ENCODE peak calls at places on chromosomes 5 and 9, in ten cellular contexts. F is T-helper 2 cell treated with Interferon-gamma antibody and Interleukin-4, amounts not matched to agents 5 μg/mL and 100 μg/mL, for 36 hours; M is uterus; G is breast epithelium; B is naive thymus-derived CD8-positive, alpha-beta T cell; X is A673; P is NCI-H1105; J is ELR; Z is GM10248; S is esophagus squamous epithelium. E is an unnamed sample.

GRCh38 chr5:80703291-80703690 is 48.5 kb upstream of the DHFR start:
- DNase-seq in F (no peak), M (no peak), G (no peak), B (no peak), X (no peak), P (no peak), J (no peak), Z (no peak), S (no peak), E (no peak)

GRCh38 chr9:137430723-137431415 is 7.7 kb downstream of the NOXA1 start:
- DNase-seq in F (no peak), M (no peak), G (no peak), B (peak; percentile 57), X (no peak), P (no peak), J (no peak), Z (no peak), S (no peak), E (no peak)

GRCh38 chr9:105065119-105066088 is 137.4 kb upstream of the ABCA1 start:
- DNase-seq in F (no peak), M (no peak), G (no peak), B (no peak), X (no peak), P (peak; percentile 75), J (no peak), Z (no peak), S (no peak), E (no peak)

GRCh38 chr5:36059571-36060515 is 6.8 kb downstream of the UGT3A2 start:
- DNase-seq in F (no peak), M (no peak), G (no peak), B (no peak), X (peak; percentile 61), P (no peak), J (peak; percentile 73), Z (no peak), S (no peak), E (no peak)

GRCh38 chr5:1820381-1820780 is 19.2 kb downstream of the NDUFS6 start:
- DNase-seq in F (no peak), M (no peak), G (no peak), B (no peak), X (no peak), P (no peak), J (no peak), Z (no peak), S (no peak), E (no peak)

GRCh38 chr9:18077941-18078678 is 395.8 kb upstream of the ADAMTSL1 start:
- DNase-seq in F (no peak), M (no peak), G (no peak), B (no peak), X (no peak), P (no peak), J (no peak), Z (no peak), S (no peak), E (no peak)

GRCh38 chr5:33891731-33892418 is at the start of gene ADAMTS12:
- DNase-seq in F (no peak), M (peak; percentile 63), G (no peak), B (no peak), X (no peak), P (no peak), J (peak; percentile 83), Z (peak; percentile 38), S (no peak), E (no peak)

GRCh38 chr5:39547548-39548154 is 122.9 kb upstream of the DAB2 start:
- DNase-seq in F (no peak), M (peak; percentile 62), G (no peak), B (no peak), X (peak; percentile 83), P (peak; percentile 19), J (peak; percentile 81), Z (peak; percentile 19), S (no peak), E (no peak)

GRCh38 chr9:71253021-71253420 is 131.6 kb upstream of the TRPM3 start:
- DNase-seq in F (no peak), M (no peak), G (no peak), B (no peak), X (no peak), P (no peak), J (no peak), Z (no peak), S (no peak), E (no peak)

GRCh38 chr5:132501961-132502931 is 11.7 kb upstream of the IRF1 start:
- DNase-seq in F (no peak), M (no peak), G (no peak), B (no peak), X (no peak), P (no peak), J (peak; percentile 52), Z (no peak), S (no peak), E (no peak)

GRCh38 chr9:86341007-86341491 is 13.2 kb downstream of the TUT7 start:
- DNase-seq in F (no peak), M (no peak), G (no peak), B (no peak), X (no peak), P (no peak), J (peak; percentile 40), Z (no peak), S (no peak), E (no peak)

GRCh38 chr9:123769723-123770122 is 160.2 kb downstream of the DENND1A start:
- DNase-seq in F (no peak), M (no peak), G (no peak), B (no peak), X (no peak), P (no peak), J (no peak), Z (no peak), S (no peak), E (no peak)

GRCh38 chr5:32027717-32028321 is 146.3 kb downstream of the GOLPH3 start:
- DNase-seq in F (no peak), M (peak; percentile 86), G (no peak), B (no peak), X (peak; percentile 97), P (no peak), J (peak; percentile 96), Z (no peak), S (no peak), E (no peak)

E was measured in effector CD8-positive, alpha-beta T cell.